ENCODE peak calls at places on chromosomes 3 and 15, in seven cellular contexts. L, B, F, A, T, E and S are unnamed samples.

GRCh38 chr3:169467703-169468102 is 195.8 kb downstream of the MECOM start:
- DNase-seq in T (no peak), F (no peak), L (no peak), B (no peak), E (no peak), A (no peak), S (no peak)

GRCh38 chr3:187465503-187465902 is 97.3 kb downstream of the RTP4 start:
- DNase-seq in F (no peak), B (no peak), A (no peak), L (no peak), T (no peak), E (no peak), S (no peak)

GRCh38 chr15:69140306-69140705 is 20.1 kb upstream of the GLCE start:
- DNase-seq in L (peak), A (no peak), T (no peak), E (no peak), F (no peak), B (no peak), S (no peak)

GRCh38 chr3:151795276-151795675 is 18.6 kb upstream of the AADAC start:
- DNase-seq in T (no peak), B (peak), F (no peak), E (no peak), A (peak), L (peak), S (peak)

GRCh38 chr15:74892313-74892712 is 2.5 kb downstream of the MPI start:
- DNase-seq in A (no peak), L (no peak), E (no peak), F (no peak), T (no peak), B (no peak), S (no peak)

GRCh38 chr3:197590313-197590962 is 34.7 kb upstream of the BDH1 start:
- DNase-seq in B (no peak), F (no peak), T (no peak), A (no peak), E (no peak), L (no peak), S (no peak)

GRCh38 chr15:31352911-31353811 is 26.5 kb downstream of the KLF13 start:
- DNase-seq in F (no peak), B (peak), E (peak), T (no peak), A (peak), L (peak), S (peak)

GRCh38 chr3:112357888-112358287 is 24.9 kb downstream of the CD200 start:
- DNase-seq in L (peak), B (no peak), A (no peak), T (no peak), F (no peak), E (no peak), S (no peak)

GRCh38 chr3:181872887-181873286 is 161.2 kb downstream of the SOX2 start:
- DNase-seq in L (no peak), T (no peak), A (peak), E (no peak), F (no peak), B (no peak), S (no peak)

GRCh38 chr15:29571728-29572454 is 250.4 kb downstream of the TJP1 start:
- DNase-seq in F (no peak), A (no peak), T (no peak), E (no peak), B (no peak), L (peak), S (peak)

GRCh38 chr3:63500196-63500595 is 152.3 kb upstream of the SNTN start:
- DNase-seq in E (no peak), T (no peak), F (no peak), A (no peak), B (no peak), L (no peak), S (no peak)

GRCh38 chr15:25770618-25771369 is 92.3 kb downstream of the ATP10A start:
- DNase-seq in F (no peak), E (no peak), L (no peak), T (no peak), A (no peak), B (no peak), S (no peak)

GRCh38 chr15:42203891-42204290 is 4.2 kb downstream of the VPS39 start:
- DNase-seq in B (no peak), A (peak), E (no peak), L (peak), F (no peak), T (no peak), S (no peak)

GRCh38 chr15:101689901-101690300 is 34.4 kb downstream of the TARS3 start:
- DNase-seq in B (peak), A (peak), F (no peak), E (no peak), L (no peak), T (no peak), S (peak)

GRCh38 chr15:63506537-63507035 is 2.2 kb downstream of the USP3 start:
- DNase-seq in A (peak), E (no peak), B (no peak), T (no peak), L (peak), F (no peak), S (no peak)

GRCh38 chr15:39125904-39126303 is 455.0 kb upstream of the THBS1 start:
- DNase-seq in A (peak), L (peak), T (no peak), E (no peak), B (no peak), F (no peak), S (peak)

GRCh38 chr3:143840636-143841035 is 7.6 kb downstream of the SLC9A9 start:
- DNase-seq in A (no peak), E (no peak), L (no peak), F (no peak), B (no peak), T (no peak), S (no peak)

GRCh38 chr15:39110336-39110735 is 470.5 kb upstream of the THBS1 start:
- DNase-seq in A (peak), F (no peak), T (no peak), B (peak), E (no peak), L (peak), S (no peak)

GRCh38 chr3:48194446-48195071 is 6.3 kb upstream of the CDC25A start:
- DNase-seq in T (no peak), E (peak), F (peak), L (peak), B (peak), A (peak), S (peak)

GRCh38 chr3:154684021-154684420 is 254.0 kb upstream of the GPR149 start:
- DNase-seq in B (no peak), F (no peak), E (no peak), T (no peak), A (no peak), L (no peak), S (no peak)

GRCh38 chr15:41499109-41499851 is 5.6 kb downstream of the ITPKA start:
- DNase-seq in F (no peak), E (no peak), B (no peak), L (no peak), T (no peak), A (peak), S (no peak)

GRCh38 chr15:78460737-78461136 is 22.7 kb downstream of the IREB2 start:
- DNase-seq in E (no peak), T (no peak), F (no peak), A (no peak), B (no peak), L (no peak), S (no peak)

GRCh38 chr15:88605507-88606436 is 15.4 kb upstream of the AEN start:
- DNase-seq in A (no peak), T (no peak), E (no peak), B (peak), L (peak), F (no peak), S (peak)

GRCh38 chr3:18751514-18751913 is 326.4 kb upstream of the SATB1 start:
- DNase-seq in T (no peak), A (no peak), L (no peak), B (no peak), F (no peak), E (no peak), S (no peak)

GRCh38 chr3:139935866-139936817 is 1.2 kb downstream of the CLSTN2 start:
- DNase-seq in A (no peak), E (peak), L (no peak), T (no peak), B (peak), F (no peak), S (peak)

GRCh38 chr15:52805351-52806283 is 15.5 kb upstream of the ONECUT1 start:
- DNase-seq in T (no peak), F (no peak), L (no peak), E (no peak), A (no peak), B (no peak), S (no peak)